ENCODE peak calls at places on chromosomes 4 and X, in four cellular contexts. One of them, this sample, is unnamed.
A peak's percentile ranks its signal among the peaks of the same experiment; 100 is the strongest.

GRCh38 chr4:27692098-27692679 is 831.5 kb downstream of the STIM2 start:
- DNase-seq in A673: peak; percentile 70
- DNase-seq in LNCaP clone FGC: peak; percentile 32
- DNase-seq in transverse colon: no peak
- DNase-seq in this sample: peak; percentile 31

GRCh38 chrX:16869393-16870094 is 618 bp downstream of the RBBP7 start:
- DNase-seq in A673: peak; percentile 60
- DNase-seq in LNCaP clone FGC: no peak
- DNase-seq in transverse colon: peak; percentile 49
- DNase-seq in this sample: no peak

GRCh38 chr4:181525641-181526040 is 717.6 kb upstream of the TENM3 start:
- DNase-seq in A673: no peak
- DNase-seq in LNCaP clone FGC: no peak
- DNase-seq in transverse colon: no peak
- DNase-seq in this sample: no peak

GRCh38 chrX:101347859-101348451 is 587 bp downstream of the TIMM8A start:
- DNase-seq in A673: no peak
- DNase-seq in LNCaP clone FGC: no peak
- DNase-seq in transverse colon: no peak
- DNase-seq in this sample: no peak

GRCh38 chrX:129781134-129782014 is 1.6 kb downstream of the SASH3 start:
- DNase-seq in A673: no peak
- DNase-seq in LNCaP clone FGC: no peak
- DNase-seq in transverse colon: peak; percentile 67
- DNase-seq in this sample: no peak

GRCh38 chr4:92234393-92235176 is 69.2 kb upstream of the GRID2 start:
- DNase-seq in A673: peak; percentile 1
- DNase-seq in LNCaP clone FGC: peak; percentile 74
- DNase-seq in transverse colon: no peak
- DNase-seq in this sample: peak; percentile 5

GRCh38 chrX:7028246-7028645 is 119.3 kb upstream of the STS start:
- DNase-seq in A673: no peak
- DNase-seq in LNCaP clone FGC: no peak
- DNase-seq in transverse colon: no peak
- DNase-seq in this sample: no peak

GRCh38 chr4:75498041-75498440 is 16.2 kb downstream of the RCHY1 start:
- DNase-seq in A673: no peak
- DNase-seq in LNCaP clone FGC: no peak
- DNase-seq in transverse colon: no peak
- DNase-seq in this sample: no peak

GRCh38 chr4:151940290-151940689 is 179.5 kb upstream of the GATB start:
- DNase-seq in A673: no peak
- DNase-seq in LNCaP clone FGC: no peak
- DNase-seq in transverse colon: no peak
- DNase-seq in this sample: no peak

GRCh38 chr4:150664935-150665334 is 83.0 kb downstream of the MAB21L2 start:
- DNase-seq in A673: peak; percentile 18
- DNase-seq in LNCaP clone FGC: no peak
- DNase-seq in transverse colon: no peak
- DNase-seq in this sample: no peak

GRCh38 chr4:26594778-26595177 is 10.9 kb downstream of the TBC1D19 start:
- DNase-seq in A673: no peak
- DNase-seq in LNCaP clone FGC: no peak
- DNase-seq in transverse colon: no peak
- DNase-seq in this sample: no peak

GRCh38 chrX:46408553-46409407 is 136.4 kb downstream of the ZNF674 start:
- DNase-seq in A673: peak; percentile 84
- DNase-seq in LNCaP clone FGC: peak; percentile 13
- DNase-seq in transverse colon: peak; percentile 78
- DNase-seq in this sample: peak; percentile 38

GRCh38 chr4:137623013-137623412 is 90.7 kb upstream of the PCDH18 start:
- DNase-seq in A673: no peak
- DNase-seq in LNCaP clone FGC: no peak
- DNase-seq in transverse colon: no peak
- DNase-seq in this sample: no peak

GRCh38 chr4:54001558-54002365 is 62.6 kb downstream of the CHIC2 start:
- DNase-seq in A673: no peak
- DNase-seq in LNCaP clone FGC: no peak
- DNase-seq in transverse colon: no peak
- DNase-seq in this sample: no peak

GRCh38 chrX:111641969-111642368 is 39.0 kb upstream of the ALG13 start:
- DNase-seq in A673: no peak
- DNase-seq in LNCaP clone FGC: no peak
- DNase-seq in transverse colon: no peak
- DNase-seq in this sample: no peak

GRCh38 chrX:109918753-109919152 is 84.2 kb upstream of the TMEM164 start:
- DNase-seq in A673: no peak
- DNase-seq in LNCaP clone FGC: no peak
- DNase-seq in transverse colon: no peak
- DNase-seq in this sample: no peak

GRCh38 chr4:2402053-2402452 is 16.4 kb downstream of the ZFYVE28 start:
- DNase-seq in A673: peak; percentile 43
- DNase-seq in LNCaP clone FGC: peak; percentile 61
- DNase-seq in transverse colon: peak; percentile 88
- DNase-seq in this sample: no peak

GRCh38 chrX:1593286-1594271 is 2.2 kb downstream of the AKAP17A start:
- DNase-seq in A673: no peak
- DNase-seq in LNCaP clone FGC: no peak
- DNase-seq in transverse colon: no peak
- DNase-seq in this sample: no peak

GRCh38 chr4:2217726-2218125 is 24.2 kb downstream of the HAUS3 start:
- DNase-seq in A673: no peak
- DNase-seq in LNCaP clone FGC: no peak
- DNase-seq in transverse colon: no peak
- DNase-seq in this sample: no peak

GRCh38 chr4:184074989-184075388 is 142.7 kb downstream of the ENPP6 start:
- DNase-seq in A673: no peak
- DNase-seq in LNCaP clone FGC: no peak
- DNase-seq in transverse colon: no peak
- DNase-seq in this sample: no peak

GRCh38 chr4:82688091-82688815 is 110.3 kb downstream of the SCD5 start:
- DNase-seq in A673: no peak
- DNase-seq in LNCaP clone FGC: no peak
- DNase-seq in transverse colon: no peak
- DNase-seq in this sample: no peak

GRCh38 chrX:15855562-15856256 is 1.1 kb upstream of the AP1S2 start:
- DNase-seq in A673: no peak
- DNase-seq in LNCaP clone FGC: no peak
- DNase-seq in transverse colon: no peak
- DNase-seq in this sample: no peak

GRCh38 chr4:159105761-159106243 is 2.9 kb downstream of the RAPGEF2 start:
- DNase-seq in A673: no peak
- DNase-seq in LNCaP clone FGC: no peak
- DNase-seq in transverse colon: no peak
- DNase-seq in this sample: no peak
- H3K4me3 ChIP-seq in A673: peak overlapping the region; percentile 93
- H3K4me3 ChIP-seq in LNCaP clone FGC: no peak overlapping the region
- H3K4me3 ChIP-seq in transverse colon: no peak overlapping the region
- H3K4me3 ChIP-seq in this sample: no peak overlapping the region

DNA sequence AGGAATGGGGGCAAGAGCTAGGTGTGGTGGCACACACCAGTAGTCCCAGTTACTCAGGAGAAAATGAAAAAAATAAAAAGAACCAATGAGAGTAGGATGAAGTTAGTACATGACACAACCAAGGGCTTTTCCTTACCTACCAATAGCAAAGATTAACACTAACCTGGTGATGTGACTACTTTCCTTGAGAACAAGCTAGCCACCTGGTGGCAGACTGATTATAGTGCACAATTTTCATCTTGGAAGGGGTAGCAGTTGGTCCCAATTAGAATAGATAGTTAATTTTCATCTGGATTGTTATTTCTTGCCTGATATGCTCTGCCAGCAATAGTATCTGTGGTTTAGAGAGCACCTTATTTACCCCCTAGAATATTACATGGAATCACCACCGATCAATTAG is 1216.8 kb upstream of the PABPC4L start:
- DNase-seq in A673: peak; percentile 19
- DNase-seq in LNCaP clone FGC: no peak
- DNase-seq in transverse colon: no peak
- DNase-seq in this sample: no peak
- TF ChIP-seq CTCF in A673: peak; percentile 54
- TF ChIP-seq CTCF in LNCaP clone FGC: peak; percentile 45
- TF ChIP-seq CTCF in transverse colon: no peak
- TF ChIP-seq CTCF in this sample: peak; percentile 31

GRCh38 chr4:87865288-87865687 is 32.5 kb downstream of the MEPE start:
- DNase-seq in A673: no peak
- DNase-seq in LNCaP clone FGC: no peak
- DNase-seq in transverse colon: no peak
- DNase-seq in this sample: no peak
- H3K4me3 ChIP-seq in A673: no peak overlapping the region
- H3K4me3 ChIP-seq in LNCaP clone FGC: no peak overlapping the region
- H3K4me3 ChIP-seq in transverse colon: no peak overlapping the region
- H3K4me3 ChIP-seq in this sample: no peak overlapping the region

DNA sequence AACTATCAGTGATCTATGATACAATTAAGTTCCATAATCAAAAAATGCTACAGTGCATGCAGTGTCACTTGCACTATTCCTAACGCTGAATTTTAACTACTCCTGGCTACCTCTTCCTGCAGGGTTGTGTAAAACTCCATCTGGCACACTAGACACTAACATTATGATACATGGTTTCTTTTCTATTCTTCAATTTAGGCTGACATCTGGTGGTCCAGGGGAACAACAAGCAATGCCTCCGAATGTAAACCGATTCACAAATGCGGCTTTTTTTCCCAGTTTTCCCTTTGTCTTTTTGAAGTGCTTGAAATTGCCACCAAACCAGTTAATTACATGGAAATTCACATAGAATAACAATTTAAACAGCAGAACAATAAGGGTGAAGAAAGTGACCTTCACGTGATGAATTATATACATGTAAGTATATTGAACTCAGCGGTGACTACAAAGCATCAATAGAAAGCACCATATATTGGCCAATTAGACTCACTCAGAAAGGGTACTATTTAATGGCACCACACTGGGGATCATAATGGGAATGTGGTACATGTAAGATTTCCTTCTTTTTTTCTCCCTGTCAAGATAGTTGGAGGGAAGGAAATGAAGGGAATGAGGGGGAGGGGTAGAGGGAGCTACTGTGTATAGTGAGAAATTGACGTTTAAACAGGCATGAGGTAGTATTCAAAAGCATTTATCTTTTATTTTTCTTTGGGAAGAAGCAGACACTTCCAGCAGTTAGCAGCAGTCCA is 103.9 kb downstream of the MMRN1 start:
- DNase-seq in A673: no peak
- DNase-seq in LNCaP clone FGC: no peak
- DNase-seq in transverse colon: no peak
- DNase-seq in this sample: no peak
- TF ChIP-seq CTCF in A673: no peak
- TF ChIP-seq CTCF in LNCaP clone FGC: no peak
- TF ChIP-seq CTCF in transverse colon: no peak
- TF ChIP-seq CTCF in this sample: no peak

GRCh38 chrX:57822398-57822797 is 87.9 kb downstream of the ZXDA start:
- DNase-seq in A673: no peak
- DNase-seq in LNCaP clone FGC: no peak
- DNase-seq in transverse colon: no peak
- DNase-seq in this sample: no peak
- H3K4me3 ChIP-seq in A673: peak overlapping the region; percentile 36
- H3K4me3 ChIP-seq in LNCaP clone FGC: no peak overlapping the region
- H3K4me3 ChIP-seq in transverse colon: no peak overlapping the region
- H3K4me3 ChIP-seq in this sample: no peak overlapping the region

DNA sequence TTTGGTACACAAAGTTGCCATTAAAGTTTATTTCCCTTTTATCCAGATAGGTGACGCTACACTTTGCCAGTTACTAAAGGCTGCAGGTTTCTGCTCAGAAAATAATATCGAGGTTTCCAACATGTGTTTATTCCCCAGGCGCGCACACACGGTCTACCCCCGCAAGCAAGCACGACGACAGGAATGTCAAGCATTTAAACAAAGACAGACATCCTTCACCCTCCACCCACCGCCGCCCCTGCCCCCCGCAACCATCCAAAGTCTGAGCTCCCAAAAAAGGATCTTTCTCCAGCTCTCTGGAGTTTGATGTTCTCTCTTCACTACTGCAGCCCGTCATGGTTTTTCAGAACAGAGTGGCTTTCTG is 1.3 kb upstream of the PCDH7 start:
- DNase-seq in A673: peak; percentile 65
- DNase-seq in LNCaP clone FGC: no peak
- DNase-seq in transverse colon: no peak
- DNase-seq in this sample: no peak
- TF ChIP-seq CTCF in A673: peak; percentile 30
- TF ChIP-seq CTCF in LNCaP clone FGC: no peak
- TF ChIP-seq CTCF in transverse colon: no peak
- TF ChIP-seq CTCF in this sample: peak; percentile 17

This sample was measured in AG09309.